ENCODE peak calls at places on chromosome 12, in seven cellular contexts. One of them, this sample, is unnamed.

GRCh38 chr12:15151141-15152091 is 69.8 kb downstream of the RERG start:
- DNase-seq in HepG2: peak
- DNase-seq in AG09309: no peak
- DNase-seq in dorsolateral prefrontal cortex: no peak
- DNase-seq in ascending aorta: no peak
- DNase-seq in fibroblast of lung: peak
- DNase-seq in lower lobe of right lung: no peak
- DNase-seq in this sample: no peak

GRCh38 chr12:32603858-32604257 is 75.2 kb upstream of the DNM1L start:
- DNase-seq in AG09309: peak
- DNase-seq in fibroblast of lung: peak
- DNase-seq in HepG2: no peak
- DNase-seq in ascending aorta: no peak
- DNase-seq in dorsolateral prefrontal cortex: no peak
- DNase-seq in lower lobe of right lung: no peak
- DNase-seq in this sample: peak

GRCh38 chr12:63045020-63045860 is 105.8 kb downstream of the AVPR1A start:
- DNase-seq in HepG2: no peak
- DNase-seq in lower lobe of right lung: no peak
- DNase-seq in ascending aorta: peak
- DNase-seq in AG09309: peak
- DNase-seq in fibroblast of lung: peak
- DNase-seq in dorsolateral prefrontal cortex: no peak
- DNase-seq in this sample: no peak

GRCh38 chr12:27807063-27807703 is 27.1 kb upstream of the MANSC4 start:
- DNase-seq in fibroblast of lung: no peak
- DNase-seq in AG09309: no peak
- DNase-seq in dorsolateral prefrontal cortex: no peak
- DNase-seq in ascending aorta: peak
- DNase-seq in HepG2: no peak
- DNase-seq in lower lobe of right lung: no peak
- DNase-seq in this sample: no peak

GRCh38 chr12:77401062-77401461 is 335.7 kb upstream of the E2F7 start:
- DNase-seq in AG09309: no peak
- DNase-seq in dorsolateral prefrontal cortex: no peak
- DNase-seq in HepG2: no peak
- DNase-seq in fibroblast of lung: peak
- DNase-seq in ascending aorta: no peak
- DNase-seq in lower lobe of right lung: no peak
- DNase-seq in this sample: no peak

GRCh38 chr12:118136559-118137003 is 657 bp downstream of the PEBP1 start:
- DNase-seq in HepG2: peak
- DNase-seq in AG09309: no peak
- DNase-seq in lower lobe of right lung: peak
- DNase-seq in fibroblast of lung: peak
- DNase-seq in ascending aorta: peak
- DNase-seq in dorsolateral prefrontal cortex: peak
- DNase-seq in this sample: peak

GRCh38 chr12:21614510-21614909 is 9.9 kb upstream of the GYS2 start:
- DNase-seq in AG09309: no peak
- DNase-seq in lower lobe of right lung: no peak
- DNase-seq in HepG2: no peak
- DNase-seq in fibroblast of lung: no peak
- DNase-seq in dorsolateral prefrontal cortex: no peak
- DNase-seq in ascending aorta: no peak
- DNase-seq in this sample: no peak

GRCh38 chr12:54937376-54937775 is 47.2 kb downstream of the TESPA1 start:
- DNase-seq in dorsolateral prefrontal cortex: no peak
- DNase-seq in fibroblast of lung: no peak
- DNase-seq in HepG2: no peak
- DNase-seq in ascending aorta: no peak
- DNase-seq in lower lobe of right lung: no peak
- DNase-seq in AG09309: no peak
- DNase-seq in this sample: no peak

GRCh38 chr12:116400671-116401357 is 123.3 kb upstream of the MED13L start:
- DNase-seq in HepG2: no peak
- DNase-seq in dorsolateral prefrontal cortex: no peak
- DNase-seq in AG09309: no peak
- DNase-seq in ascending aorta: no peak
- DNase-seq in lower lobe of right lung: no peak
- DNase-seq in fibroblast of lung: no peak
- DNase-seq in this sample: no peak

GRCh38 chr12:56317675-56318074 is 1.9 kb upstream of the CNPY2 start:
- DNase-seq in ascending aorta: no peak
- DNase-seq in fibroblast of lung: no peak
- DNase-seq in HepG2: no peak
- DNase-seq in lower lobe of right lung: no peak
- DNase-seq in dorsolateral prefrontal cortex: no peak
- DNase-seq in AG09309: no peak
- DNase-seq in this sample: no peak

GRCh38 chr12:57874166-57875108 is 27.9 kb upstream of the CTDSP2 start:
- DNase-seq in fibroblast of lung: no peak
- DNase-seq in AG09309: no peak
- DNase-seq in HepG2: no peak
- DNase-seq in dorsolateral prefrontal cortex: no peak
- DNase-seq in lower lobe of right lung: no peak
- DNase-seq in ascending aorta: no peak
- DNase-seq in this sample: no peak

GRCh38 chr12:51056242-51056641 is 8.1 kb downstream of the LETMD1 start:
- DNase-seq in AG09309: peak
- DNase-seq in ascending aorta: no peak
- DNase-seq in HepG2: no peak
- DNase-seq in lower lobe of right lung: peak
- DNase-seq in fibroblast of lung: peak
- DNase-seq in dorsolateral prefrontal cortex: no peak
- DNase-seq in this sample: no peak

GRCh38 chr12:43937947-43938346 is 102.1 kb downstream of the TMEM117 start:
- DNase-seq in lower lobe of right lung: no peak
- DNase-seq in AG09309: no peak
- DNase-seq in dorsolateral prefrontal cortex: no peak
- DNase-seq in ascending aorta: no peak
- DNase-seq in HepG2: peak
- DNase-seq in fibroblast of lung: no peak
- DNase-seq in this sample: no peak

GRCh38 chr12:46657416-46658411 is 168.1 kb downstream of the SLC38A4 start:
- DNase-seq in HepG2: no peak
- DNase-seq in fibroblast of lung: peak
- DNase-seq in ascending aorta: no peak
- DNase-seq in dorsolateral prefrontal cortex: no peak
- DNase-seq in AG09309: no peak
- DNase-seq in lower lobe of right lung: no peak
- DNase-seq in this sample: no peak

GRCh38 chr12:52629251-52630103 is 11.1 kb upstream of the KRT73 start:
- DNase-seq in HepG2: no peak
- DNase-seq in lower lobe of right lung: no peak
- DNase-seq in AG09309: no peak
- DNase-seq in ascending aorta: peak
- DNase-seq in dorsolateral prefrontal cortex: no peak
- DNase-seq in fibroblast of lung: no peak
- DNase-seq in this sample: no peak
- TF ChIP-seq CTCF in HepG2: no peak
- TF ChIP-seq CTCF in lower lobe of right lung: no peak
- TF ChIP-seq CTCF in AG09309: no peak
- TF ChIP-seq CTCF in ascending aorta: no peak
- TF ChIP-seq CTCF in dorsolateral prefrontal cortex: no peak
- TF ChIP-seq CTCF in fibroblast of lung: no peak
- TF ChIP-seq CTCF in this sample: no peak

DNA sequence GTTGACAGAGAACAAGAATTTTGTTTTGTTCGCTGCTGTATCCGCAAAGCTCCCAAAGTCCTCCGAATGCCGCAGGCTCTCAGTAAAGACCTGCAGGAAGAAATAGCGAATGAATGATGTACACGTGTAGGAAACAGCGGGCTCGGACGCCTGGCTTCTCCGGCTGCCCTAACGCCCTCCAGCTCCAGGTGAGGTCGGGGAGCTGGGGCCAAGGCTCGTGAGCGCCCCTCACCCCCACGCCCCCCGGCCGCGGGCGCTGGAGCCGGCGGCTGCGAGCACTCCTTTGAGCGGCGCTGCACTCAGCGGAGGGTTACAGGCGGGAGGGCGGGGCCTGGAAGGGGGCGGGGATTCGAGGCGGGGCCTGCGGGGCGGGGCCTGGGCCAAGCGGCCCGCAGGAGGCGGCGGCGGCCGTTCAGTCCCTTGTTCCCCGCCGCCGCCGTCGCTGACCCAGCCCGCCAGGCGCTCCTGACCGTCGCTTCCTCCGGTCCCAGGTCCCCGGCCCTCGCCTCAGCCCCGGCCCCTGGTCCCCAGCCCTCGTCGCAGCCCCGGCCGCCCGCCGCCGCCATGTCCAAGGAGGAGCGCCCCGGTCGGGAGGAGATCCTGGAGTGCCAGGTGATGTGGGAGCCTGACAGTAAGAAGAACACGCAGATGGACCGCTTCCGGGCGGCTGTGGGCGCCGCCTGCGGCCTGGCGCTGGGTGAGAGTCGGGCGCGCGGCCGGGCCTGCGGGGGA is at the start of gene AACS:
- DNase-seq in lower lobe of right lung: peak
- DNase-seq in fibroblast of lung: peak
- DNase-seq in ascending aorta: peak
- DNase-seq in AG09309: no peak
- DNase-seq in dorsolateral prefrontal cortex: peak
- DNase-seq in HepG2: peak
- DNase-seq in this sample: peak
- TF ChIP-seq CTCF in lower lobe of right lung: no peak
- TF ChIP-seq CTCF in fibroblast of lung: no peak
- TF ChIP-seq CTCF in ascending aorta: no peak
- TF ChIP-seq CTCF in AG09309: no peak
- TF ChIP-seq CTCF in dorsolateral prefrontal cortex: no peak
- TF ChIP-seq CTCF in HepG2: peak
- TF ChIP-seq CTCF in this sample: no peak

DNA sequence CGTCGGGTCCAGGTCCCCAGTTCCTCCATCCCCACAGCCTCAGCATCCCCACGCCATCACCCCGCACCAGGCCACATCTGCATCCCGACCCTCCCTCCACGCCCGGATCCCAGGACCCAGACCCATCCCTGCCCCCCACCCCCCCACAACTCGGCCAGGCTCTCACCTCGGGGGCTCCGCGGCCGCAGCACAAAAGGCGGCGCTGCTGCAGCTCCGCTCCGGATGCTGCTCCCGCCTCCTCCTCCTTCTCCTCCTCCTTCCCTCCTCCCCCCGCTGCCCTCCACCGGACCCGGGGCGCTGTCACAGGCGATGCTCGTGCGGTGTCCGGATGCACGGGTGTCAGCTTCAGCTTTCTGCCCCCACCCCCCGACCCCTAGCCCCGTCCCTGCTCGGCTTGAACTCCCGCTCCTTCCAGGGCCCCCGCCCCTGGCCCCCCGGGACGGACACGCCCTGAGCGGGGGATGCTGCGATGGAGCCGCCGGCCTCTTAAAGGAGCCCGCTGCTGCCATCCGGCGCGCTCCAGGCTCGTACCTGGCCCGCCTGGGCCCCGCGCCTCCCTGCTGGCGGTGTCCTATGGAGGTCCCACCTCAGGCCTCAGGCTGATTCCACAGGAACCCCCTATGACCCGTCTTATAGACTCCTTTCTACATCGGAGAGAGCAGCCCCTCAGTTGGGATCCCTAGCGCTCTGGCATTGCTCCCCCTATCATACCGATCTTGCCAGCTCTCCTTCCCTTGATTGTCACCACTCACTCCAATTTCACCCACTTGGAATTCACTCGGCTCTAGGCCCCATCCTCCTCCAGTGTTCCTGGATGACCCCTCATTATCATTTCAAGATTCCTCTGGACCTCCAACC is at the start of gene MAP3K12:
- DNase-seq in HepG2: no peak
- DNase-seq in ascending aorta: peak
- DNase-seq in dorsolateral prefrontal cortex: peak
- DNase-seq in AG09309: no peak
- DNase-seq in fibroblast of lung: peak
- DNase-seq in lower lobe of right lung: peak
- DNase-seq in this sample: peak
- TF ChIP-seq CTCF in HepG2: peak
- TF ChIP-seq CTCF in ascending aorta: no peak
- TF ChIP-seq CTCF in dorsolateral prefrontal cortex: no peak
- TF ChIP-seq CTCF in AG09309: peak
- TF ChIP-seq CTCF in fibroblast of lung: peak
- TF ChIP-seq CTCF in lower lobe of right lung: no peak
- TF ChIP-seq CTCF in this sample: peak

GRCh38 chr12:103326190-103326589 is 169.6 kb downstream of the C12orf42 start:
- DNase-seq in dorsolateral prefrontal cortex: no peak
- DNase-seq in HepG2: peak
- DNase-seq in fibroblast of lung: no peak
- DNase-seq in ascending aorta: no peak
- DNase-seq in lower lobe of right lung: no peak
- DNase-seq in AG09309: no peak
- DNase-seq in this sample: no peak
- TF ChIP-seq CTCF in dorsolateral prefrontal cortex: no peak
- TF ChIP-seq CTCF in HepG2: peak
- TF ChIP-seq CTCF in fibroblast of lung: no peak
- TF ChIP-seq CTCF in ascending aorta: no peak
- TF ChIP-seq CTCF in lower lobe of right lung: peak
- TF ChIP-seq CTCF in AG09309: no peak
- TF ChIP-seq CTCF in this sample: peak

This sample was measured in GM06990.